ENCODE peak calls at places on chromosomes 12 and 14, in four cellular contexts. Y, L, H and W are unnamed samples.

GRCh38 chr14:32724864-32725550 is 213.7 kb upstream of the NPAS3 start:
- DNase-seq in Y (no peak), L (no peak), H (no peak), W (no peak)

GRCh38 chr12:87381747-87382146 is 647.5 kb downstream of the C12orf50 start:
- DNase-seq in Y (no peak), L (no peak), H (no peak), W (no peak)

GRCh38 chr14:64761441-64762043 is 57.3 kb downstream of the PLEKHG3 start:
- DNase-seq in Y (no peak), L (no peak), H (no peak), W (no peak)

GRCh38 chr12:56377310-56377988 is 14.8 kb upstream of the APOF start:
- DNase-seq in Y (peak), L (no peak), H (no peak), W (peak)

GRCh38 chr14:67240168-67240932 is 885 bp upstream of the PALS1 start:
- DNase-seq in Y (peak), L (peak), H (peak), W (no peak)

GRCh38 chr14:105861985-105862465 is 335.6 kb downstream of the TMEM121 start:
- DNase-seq in Y (no peak), L (no peak), H (no peak), W (no peak)

GRCh38 chr14:22824711-22825359 is 4.9 kb upstream of the MRPL52 start:
- DNase-seq in Y (peak), L (no peak), H (peak), W (peak)

GRCh38 chr12:124475295-124476010 is 92.0 kb downstream of the NCOR2 start:
- DNase-seq in Y (no peak), L (no peak), H (no peak), W (no peak)

GRCh38 chr14:82626156-82627055 is 1092.8 kb upstream of the SEL1L start:
- DNase-seq in Y (no peak), L (no peak), H (no peak), W (no peak)

DNA sequence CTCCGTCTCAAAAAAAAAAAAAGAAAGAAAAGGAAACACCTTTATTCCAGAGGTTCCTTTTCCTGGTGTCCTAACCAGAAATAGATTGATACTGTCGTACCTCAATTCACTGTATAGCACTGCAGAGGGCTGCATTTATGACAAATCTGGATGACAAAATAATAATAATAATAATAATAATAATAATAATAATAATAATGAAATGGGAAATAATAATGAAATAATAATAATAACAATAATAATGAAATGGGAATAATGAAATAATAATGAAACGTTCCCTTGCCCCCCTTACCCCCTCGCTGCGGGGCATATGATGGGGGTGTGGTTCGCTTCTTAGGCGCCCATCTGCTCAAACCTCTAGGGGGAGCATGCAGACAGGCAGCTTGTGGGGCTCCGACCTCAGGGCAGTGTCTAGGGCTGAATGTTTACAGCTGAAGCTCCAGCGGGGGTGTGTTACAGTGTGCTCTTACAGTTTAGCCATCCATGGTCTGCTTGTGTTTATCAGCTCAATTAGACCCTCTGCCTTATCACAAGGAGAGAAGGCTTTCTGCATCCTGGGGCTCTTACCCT is 1088.3 kb upstream of the SEL1L start:
- DNase-seq in Y (no peak), L (peak), H (no peak), W (no peak)
- TF ChIP-seq ELF1 in Y (no peak), L (no peak), H (no peak), W (no peak)

GRCh38 chr12:31482816-31483215 is 108.1 kb downstream of the DENND5B start:
- DNase-seq in Y (peak), L (no peak), H (no peak), W (peak)
- TF ChIP-seq ELF1 in Y (no peak), L (no peak), H (no peak), W (no peak)

DNA sequence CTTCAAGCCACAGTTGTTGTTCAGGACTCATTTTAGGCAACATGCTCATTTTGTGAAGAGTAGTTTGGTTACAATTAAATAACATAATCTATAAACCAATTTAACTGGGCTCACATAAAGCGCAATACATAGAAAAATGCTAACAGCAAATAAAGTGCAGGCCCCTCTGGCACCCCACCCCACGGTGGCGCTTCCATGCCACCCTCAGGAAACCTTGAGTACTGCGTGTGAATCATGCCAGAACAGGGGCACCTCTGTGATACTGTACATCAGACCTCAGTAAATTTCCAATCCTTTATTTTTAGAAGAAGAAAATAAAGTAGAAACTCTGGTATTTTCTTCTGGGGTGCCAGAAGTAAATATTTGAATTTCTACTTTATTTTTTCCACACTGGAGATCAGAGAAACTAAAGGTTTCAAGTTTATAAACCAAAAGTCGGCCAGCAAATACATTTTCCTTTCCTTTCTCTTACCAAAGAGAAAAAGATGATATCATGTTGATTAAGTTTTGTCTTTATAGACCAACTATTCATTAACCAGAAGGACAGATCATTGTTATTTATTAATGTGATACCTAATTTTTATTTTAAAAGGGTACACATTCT is 316.8 kb downstream of the PAWR start:
- DNase-seq in Y (peak), L (peak), H (peak), W (no peak)
- TF ChIP-seq ELF1 in Y (no peak), L (no peak), H (no peak), W (no peak)

GRCh38 chr14:19823178-19823577 is 19.6 kb downstream of the OR4N2 start:
- DNase-seq in Y (no peak), L (no peak), H (no peak), W (no peak)

GRCh38 chr14:19828314-19828713 is 24.7 kb downstream of the OR4N2 start:
- DNase-seq in Y (no peak), L (no peak), H (no peak), W (no peak)

DNA sequence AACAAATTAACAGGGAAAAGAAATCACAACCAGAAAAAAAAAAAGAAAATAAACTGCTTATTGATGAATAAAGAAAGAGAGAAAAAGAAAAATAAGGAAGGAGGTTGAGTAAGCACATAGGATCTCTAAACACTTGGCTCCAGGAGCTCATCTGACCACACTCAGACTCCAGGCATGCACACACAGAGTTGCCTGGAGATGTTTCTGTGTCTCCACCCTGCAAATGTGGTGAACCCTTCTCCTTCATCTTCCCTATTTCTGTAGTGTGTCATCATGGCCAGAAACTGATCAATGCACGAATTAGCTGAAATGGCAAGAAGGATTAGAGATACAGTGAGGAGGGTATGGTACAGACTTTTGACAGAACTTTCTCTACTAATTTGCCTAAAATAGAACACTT is 20.2 kb downstream of the OR4N2 start:
- DNase-seq in Y (no peak), L (no peak), H (no peak), W (no peak)
- TF ChIP-seq ELF1 in Y (no peak), L (no peak), H (no peak), W (no peak)

GRCh38 chr12:66467932-66468331 is 165.6 kb downstream of the HELB start:
- DNase-seq in Y (peak), L (peak), H (no peak), W (peak)
- TF ChIP-seq ELF1 in Y (no peak), L (no peak), H (no peak), W (no peak)

GRCh38 chr12:114269153-114269552 is 136.8 kb downstream of the TBX5 start:
- DNase-seq in Y (no peak), L (no peak), H (no peak), W (no peak)
- TF ChIP-seq ELF1 in Y (no peak), L (no peak), H (no peak), W (no peak)

GRCh38 chr14:101175731-101176534 is 272.4 kb upstream of the RTL1 start:
- DNase-seq in Y (no peak), L (peak), H (no peak), W (no peak)
- TF ChIP-seq ELF1 in Y (no peak), L (no peak), H (no peak), W (no peak)

DNA sequence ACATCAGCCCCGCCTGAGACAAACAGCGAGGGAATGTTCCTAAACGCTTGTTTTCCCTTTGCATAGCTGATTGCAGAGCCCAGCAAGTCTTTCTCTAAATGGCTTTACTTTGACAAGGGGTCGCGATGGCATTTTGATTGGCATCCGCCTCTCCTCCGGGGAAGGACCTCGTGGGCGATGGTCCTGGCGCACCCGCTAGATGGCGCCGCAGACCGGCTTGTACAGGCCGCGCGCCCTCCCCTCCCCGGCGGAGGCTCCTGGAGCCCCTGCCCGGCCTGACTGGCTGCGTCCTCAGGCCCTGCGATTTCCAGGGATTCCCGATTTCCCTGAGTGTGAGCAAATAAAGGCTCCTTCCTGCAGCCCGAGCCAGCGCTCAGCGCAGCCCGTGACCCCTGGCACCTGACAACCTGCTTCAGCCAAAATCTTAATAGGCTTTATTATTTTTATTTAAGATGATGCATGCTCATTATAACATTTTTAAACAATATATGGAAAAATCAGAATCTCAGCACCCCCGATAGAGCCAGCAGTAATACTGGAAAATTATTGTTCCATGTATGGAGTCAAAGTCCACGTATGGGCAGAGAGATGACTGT is 468.3 kb downstream of the AACS start:
- DNase-seq in Y (peak), L (peak), H (peak), W (no peak)
- TF ChIP-seq ELF1 in Y (no peak), L (no peak), H (no peak), W (no peak)

GRCh38 chr12:2405039-2405438 is 352.3 kb downstream of the CACNA1C start:
- DNase-seq in Y (no peak), L (no peak), H (no peak), W (no peak)
- TF ChIP-seq ELF1 in Y (no peak), L (no peak), H (no peak), W (no peak)